ENCODE peak calls at places on chromosomes 11 and 22, in seven cellular contexts. Q is AG09319; U is AG08395; C is fibroblast of lung; M is stimulated activated CD4-positive, alpha-beta T cell treated with anti-CD3 and anti-CD28 coated beads, Interleukin-2, amount 100 ng/mL, for 48 hours; B is H9; A is AG20443. H is an unnamed sample.

GRCh38 chr11:2301631-2302272 is at the start of the genes C11orf21 and TSPAN32:
- DNase-seq in Q (no peak), U (no peak), C (peak; percentile 43), M (peak; percentile 36), B (no peak), A (no peak), H (peak; percentile 69)

GRCh38 chr11:60955566-60955965 is 3.6 kb upstream of the SLC15A3 start:
- DNase-seq in Q (no peak), U (no peak), C (no peak), M (no peak), B (no peak), A (no peak), H (no peak)

GRCh38 chr11:45045692-45046471 is 95.2 kb upstream of the TP53I11 start:
- DNase-seq in Q (peak; percentile 44), U (peak; percentile 81), C (peak; percentile 56), M (no peak), B (no peak), A (peak; percentile 81), H (peak; percentile 62)

GRCh38 chr11:45500457-45500856 is 165.0 kb downstream of the CHST1 start:
- DNase-seq in Q (no peak), U (no peak), C (no peak), M (no peak), B (no peak), A (no peak), H (no peak)

GRCh38 chr11:50075856-50076255 is 43.2 kb downstream of the OR4C45 start:
- DNase-seq in Q (no peak), U (no peak), C (no peak), M (no peak), B (no peak), A (no peak), H (no peak)

GRCh38 chr11:73157141-73158010 is 15.3 kb upstream of the FCHSD2 start:
- DNase-seq in Q (no peak), U (peak; percentile 82), C (peak; percentile 65), M (no peak), B (no peak), A (peak; percentile 74), H (no peak)

GRCh38 chr22:19943665-19944026 is 2.0 kb upstream of the TXNRD2 start:
- DNase-seq in Q (no peak), U (peak; percentile 69), C (peak; percentile 65), M (no peak), B (peak; percentile 35), A (peak; percentile 76), H (peak; percentile 72)

GRCh38 chr11:38562562-38562961 is 1964.5 kb upstream of the RAG2 start:
- DNase-seq in Q (no peak), U (no peak), C (peak; percentile 2), M (no peak), B (no peak), A (no peak), H (no peak)

GRCh38 chr11:73335204-73335923 is 27.3 kb downstream of the ARHGEF17 start:
- DNase-seq in Q (peak; percentile 63), U (peak; percentile 89), C (peak; percentile 82), M (peak; percentile 81), B (peak; percentile 82), A (peak; percentile 88), H (peak; percentile 69)

H was measured in MG63.